ENCODE peak calls at places on chromosomes 5 and 9, in four cellular contexts. U is GM12878, X is HepG2, Z is HCT116. J is an unnamed sample.

GRCh38 chr9:76704601-76705204 is 59.5 kb upstream of the PCA3 start:
- DNase-seq in U (peak; percentile 20), X (peak; percentile 58), Z (peak; percentile 80), J (peak; percentile 25)

GRCh38 chr5:86968311-86968753 is 299.4 kb upstream of the RASA1 start:
- DNase-seq in U (no peak), X (peak; percentile 20), Z (peak; percentile 54), J (peak; percentile 17)

GRCh38 chr5:18281947-18282557 is 647.8 kb downstream of the TAF11L14 start:
- DNase-seq in U (no peak), X (peak; percentile 17), Z (no peak), J (peak; percentile 33)

GRCh38 chr5:150781706-150782614 is 3.4 kb downstream of the SMIM3 start:
- DNase-seq in U (no peak), X (peak; percentile 78), Z (no peak), J (no peak)

GRCh38 chr5:137155621-137156020 is 343.5 kb downstream of the SPOCK1 start:
- DNase-seq in U (no peak), X (no peak), Z (no peak), J (no peak)

GRCh38 chr5:6592611-6593010 is 40.2 kb downstream of the NSUN2 start:
- DNase-seq in U (no peak), X (no peak), Z (no peak), J (no peak)

GRCh38 chr9:3241290-3241689 is 284.5 kb downstream of the RFX3 start:
- DNase-seq in U (no peak), X (no peak), Z (no peak), J (peak; percentile 9)

GRCh38 chr9:105690742-105691141 is 3.6 kb upstream of the TMEM38B start:
- DNase-seq in U (no peak), X (no peak), Z (no peak), J (peak; percentile 29)

GRCh38 chr9:90287567-90288274 is 354.9 kb downstream of the DIRAS2 start:
- DNase-seq in U (peak; percentile 48), X (no peak), Z (no peak), J (no peak)

GRCh38 chr9:112380771-112381181 is 868 bp downstream of the HSDL2 start:
- DNase-seq in U (peak; percentile 34), X (peak; percentile 42), Z (no peak), J (no peak)

GRCh38 chr5:39464096-39464495 is 39.3 kb upstream of the DAB2 start:
- DNase-seq in U (no peak), X (no peak), Z (no peak), J (no peak)

GRCh38 chr5:54115768-54116403 is 194.5 kb downstream of the ARL15 start:
- DNase-seq in U (no peak), X (no peak), Z (no peak), J (no peak)

GRCh38 chr5:16596541-16596940 is 20.3 kb downstream of the RETREG1 start:
- DNase-seq in U (no peak), X (no peak), Z (no peak), J (no peak)

GRCh38 chr5:172782169-172783039 is 11.4 kb upstream of the DUSP1 start:
- DNase-seq in U (no peak), X (peak; percentile 86), Z (no peak), J (no peak)

GRCh38 chr9:112332977-112333638 is at the start of gene PTBP3:
- DNase-seq in U (no peak), X (peak; percentile 69), Z (no peak), J (peak; percentile 72)

GRCh38 chr9:100600511-100601079 is 22.7 kb downstream of the CAVIN4 start:
- DNase-seq in U (no peak), X (no peak), Z (no peak), J (no peak)

GRCh38 chr5:112917453-112918005 is 4.5 kb downstream of the REEP5 start:
- DNase-seq in U (no peak), X (peak; percentile 28), Z (no peak), J (peak; percentile 36)

GRCh38 chr5:15899481-15899880 is 280.1 kb downstream of the MARCHF11 start:
- DNase-seq in U (no peak), X (no peak), Z (no peak), J (no peak)

GRCh38 chr5:135027318-135027698 is 6.7 kb downstream of the PITX1 start:
- DNase-seq in U (no peak), X (no peak), Z (no peak), J (no peak)

GRCh38 chr9:95874989-95875304 is 544 bp upstream of the ERCC6L2 start:
- DNase-seq in U (no peak), X (peak; percentile 7), Z (no peak), J (peak; percentile 43)

GRCh38 chr9:36721846-36722588 is 149.3 kb downstream of the MELK start:
- DNase-seq in U (no peak), X (no peak), Z (no peak), J (peak; percentile 42)

GRCh38 chr9:129868571-129869486 is 33.6 kb downstream of the USP20 start:
- DNase-seq in U (no peak), X (no peak), Z (no peak), J (no peak)

GRCh38 chr9:109568089-109568488 is 70.0 kb upstream of the PTPN3 start:
- DNase-seq in U (no peak), X (no peak), Z (no peak), J (no peak)

GRCh38 chr5:140835622-140836510 is 1.8 kb downstream of the PCDHA7 start:
- DNase-seq in U (no peak), X (no peak), Z (no peak), J (no peak)

GRCh38 chr9:95876595-95876994 is 1.1 kb downstream of the ERCC6L2 start:
- DNase-seq in U (no peak), X (peak; percentile 12), Z (no peak), J (no peak)

DNA sequence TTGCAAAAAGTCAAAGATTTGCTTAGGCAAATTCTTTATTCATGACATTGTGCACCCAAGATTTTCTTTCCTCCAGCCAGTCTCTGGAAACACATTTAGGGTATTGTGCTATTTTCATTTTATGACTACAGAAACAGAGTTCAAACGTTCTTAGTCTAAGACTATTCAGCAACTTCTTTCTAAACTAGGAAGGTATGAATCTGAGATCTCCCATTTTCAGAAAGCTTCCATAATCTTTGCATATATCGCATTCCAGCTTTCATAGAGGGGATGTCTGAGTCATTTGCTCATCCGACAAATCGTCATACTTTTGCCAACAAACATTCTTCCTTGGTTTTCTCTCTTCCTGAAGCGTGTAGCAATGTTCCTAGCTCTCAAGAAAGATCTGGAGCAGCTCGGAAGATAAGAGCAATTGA is 1.6 kb upstream of the PAPPA start:
- DNase-seq in U (no peak), X (no peak), Z (no peak), J (no peak)
- TF ChIP-seq JUND in U (no peak), X (no peak), Z (no peak), J (no peak)

DNA sequence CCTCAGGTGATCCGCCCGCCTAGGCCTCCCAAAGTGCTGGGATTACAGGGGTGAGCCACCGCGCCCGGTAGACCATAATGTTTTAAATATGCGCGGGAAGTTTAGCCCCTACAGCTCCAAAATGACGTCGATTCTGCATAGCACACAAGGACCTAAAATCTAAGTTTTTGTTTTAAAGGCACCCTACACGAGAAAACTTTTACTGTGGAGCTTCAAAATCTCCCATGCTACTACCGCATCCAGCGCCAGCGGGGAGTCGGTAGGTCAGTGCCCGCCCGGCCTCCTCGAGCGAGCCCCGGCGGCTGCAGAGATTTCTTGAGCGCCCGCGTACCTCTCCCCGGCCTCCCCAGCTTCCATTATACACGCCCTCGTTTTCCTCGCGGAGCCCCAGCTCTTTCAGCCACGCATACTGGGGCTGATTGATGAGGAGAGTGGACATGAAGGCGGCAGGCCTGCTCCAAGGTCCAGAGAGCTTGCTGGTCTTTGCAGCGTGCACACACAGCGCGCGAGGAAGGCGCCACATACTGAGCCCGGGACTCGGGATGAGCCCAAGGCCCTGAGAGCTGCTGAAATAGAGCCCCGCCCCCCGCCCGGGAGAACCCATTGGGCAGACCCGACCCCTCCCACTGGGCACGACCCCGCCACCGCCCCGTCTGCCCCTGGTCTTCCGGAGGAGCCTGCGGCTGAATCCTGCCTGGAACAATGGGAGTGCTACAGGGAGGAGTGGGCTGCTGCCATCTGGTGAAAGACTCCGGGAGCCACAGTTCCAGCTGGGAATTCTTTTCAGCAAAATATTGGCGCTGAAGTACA is at the start of gene ALDH7A1:
- DNase-seq in U (no peak), X (peak; percentile 95), Z (peak; percentile 83), J (peak; percentile 89)
- TF ChIP-seq JUND in U (no peak), X (peak; percentile 50), Z (no peak), J (no peak)

GRCh38 chr5:177474094-177474493 is 660 bp upstream of the DBN1 start:
- DNase-seq in U (no peak), X (no peak), Z (no peak), J (no peak)

GRCh38 chr5:177473461-177473991 is at the start of gene DBN1:
- DNase-seq in U (no peak), X (no peak), Z (no peak), J (peak; percentile 63)

GRCh38 chr5:177470759-177471536 is 2.5 kb downstream of the DBN1 start:
- DNase-seq in U (no peak), X (peak; percentile 23), Z (no peak), J (no peak)

GRCh38 chr5:177471610-177472356 is 1.7 kb downstream of the DBN1 start:
- DNase-seq in U (no peak), X (no peak), Z (no peak), J (no peak)

DNA sequence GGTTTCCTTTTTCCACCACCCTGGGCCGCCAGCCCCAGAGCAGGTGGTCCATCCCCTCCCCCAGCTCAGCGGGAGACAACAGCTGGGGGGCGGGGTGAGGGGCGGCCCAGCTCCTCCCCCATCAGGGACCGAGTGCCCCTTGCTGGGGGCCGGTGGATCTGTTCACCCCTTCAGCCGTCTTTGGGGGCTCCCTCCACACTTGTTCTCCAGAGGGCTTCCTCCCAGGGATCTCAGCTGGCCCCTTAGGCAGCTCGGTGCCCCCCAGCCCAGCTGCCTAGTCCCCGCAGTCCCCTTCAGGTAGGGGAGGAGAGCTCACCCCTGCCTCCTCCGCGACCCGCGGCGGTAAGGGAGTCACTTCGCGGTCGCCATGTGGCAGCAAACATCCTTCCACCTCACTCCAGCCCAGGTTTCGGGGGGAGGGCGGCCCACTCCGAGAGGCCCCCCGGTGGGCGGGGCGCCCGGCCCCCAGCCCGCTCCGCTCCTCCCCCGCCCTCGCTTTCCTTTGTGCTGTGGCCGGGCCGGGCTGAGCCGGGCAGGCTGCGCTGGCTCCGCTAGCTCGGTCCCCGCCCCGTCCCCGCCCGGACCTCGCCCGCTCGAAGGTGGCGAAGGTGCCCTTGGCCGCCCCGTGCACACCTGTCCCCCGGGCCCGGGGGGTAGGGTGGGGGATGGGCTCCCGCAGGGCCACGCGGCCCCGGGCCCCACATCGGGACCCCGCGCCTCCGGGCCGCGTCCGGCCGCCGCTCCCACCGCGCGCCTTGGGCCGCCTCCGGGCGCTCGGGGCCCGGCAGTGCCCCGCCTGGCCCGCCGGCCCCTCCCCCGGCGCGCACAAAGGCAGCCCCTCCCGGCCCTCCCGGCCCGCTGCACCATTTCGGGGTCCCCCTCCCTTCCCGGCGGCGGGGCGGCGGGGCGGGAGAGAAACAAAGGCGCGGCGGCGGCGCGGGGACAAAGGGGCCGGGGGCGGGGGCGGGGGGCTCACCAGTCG is 683 bp downstream of the DBN1 start:
- DNase-seq in U (no peak), X (peak; percentile 25), Z (no peak), J (peak; percentile 35)
- TF ChIP-seq JUND in U (no peak), X (no peak), Z (no peak), J (no peak)

GRCh38 chr5:145737578-145737977 is 97.6 kb downstream of the PRELID2 start:
- DNase-seq in U (no peak), X (no peak), Z (no peak), J (no peak)
- TF ChIP-seq JUND in U (no peak), X (no peak), Z (no peak), J (no peak)

DNA sequence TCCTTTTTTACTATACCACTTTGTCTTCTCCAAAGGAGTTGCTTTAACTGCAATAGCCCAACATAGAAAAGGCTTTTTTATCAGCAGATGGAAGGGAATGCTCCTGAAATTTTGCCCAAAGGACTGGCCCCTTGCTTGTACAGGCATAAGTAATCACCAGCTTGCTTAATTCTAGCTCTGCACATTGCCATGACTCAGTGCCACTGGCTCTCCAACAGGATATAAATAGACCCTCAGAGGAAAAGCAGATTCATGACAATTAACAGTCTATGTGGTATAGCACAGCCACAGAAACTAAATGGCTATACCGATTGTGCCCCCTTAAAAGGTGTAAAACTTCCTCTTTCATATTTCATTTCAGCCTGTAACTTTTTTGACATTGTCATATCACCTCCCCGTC is 227.0 kb downstream of the ZNF608 start:
- DNase-seq in U (peak; percentile 33), X (no peak), Z (no peak), J (no peak)
- TF ChIP-seq JUND in U (no peak), X (no peak), Z (no peak), J (no peak)

J was measured in T47D.